ENCODE peak calls at places on chromosomes 6 and 20, in six cellular contexts. One of them, this sample, is unnamed. For H3K9me3, the result is how much of the 10 kb centered on the place peaks cover.

GRCh38 chr20:2336471-2336870 is 40.7 kb downstream of the TGM3 start:
- DNase-seq in left lung: no peak
- DNase-seq in breast epithelium: no peak
- DNase-seq in HAP-1: no peak
- DNase-seq in tibial artery: no peak
- DNase-seq in psoas muscle: no peak
- DNase-seq in this sample: no peak

GRCh38 chr6:160129886-160130615 is 8.4 kb downstream of the SLC22A1 start:
- DNase-seq in left lung: no peak
- DNase-seq in breast epithelium: no peak
- DNase-seq in HAP-1: no peak
- DNase-seq in tibial artery: no peak
- DNase-seq in psoas muscle: no peak
- DNase-seq in this sample: no peak

GRCh38 chr6:143187173-143187908 is 126.7 kb downstream of the AIG1 start:
- DNase-seq in left lung: no peak
- DNase-seq in breast epithelium: no peak
- DNase-seq in HAP-1: no peak
- DNase-seq in tibial artery: no peak
- DNase-seq in psoas muscle: no peak
- DNase-seq in this sample: peak

GRCh38 chr20:7147220-7147601 is 379.7 kb downstream of the BMP2 start:
- DNase-seq in left lung: no peak
- DNase-seq in breast epithelium: no peak
- DNase-seq in HAP-1: no peak
- DNase-seq in tibial artery: no peak
- DNase-seq in psoas muscle: no peak
- DNase-seq in this sample: no peak

GRCh38 chr6:154766993-154767392 is 33.8 kb downstream of the SCAF8 start:
- DNase-seq in left lung: no peak
- DNase-seq in breast epithelium: no peak
- DNase-seq in HAP-1: no peak
- DNase-seq in tibial artery: no peak
- DNase-seq in psoas muscle: no peak
- DNase-seq in this sample: peak

GRCh38 chr20:44495257-44495656 is 19.6 kb downstream of the TTPAL start:
- DNase-seq in left lung: no peak
- DNase-seq in breast epithelium: no peak
- DNase-seq in HAP-1: no peak
- DNase-seq in tibial artery: no peak
- DNase-seq in psoas muscle: no peak
- DNase-seq in this sample: no peak

GRCh38 chr6:81465859-81466258 is 286.6 kb downstream of the TENT5A start:
- DNase-seq in left lung: no peak
- DNase-seq in breast epithelium: no peak
- DNase-seq in HAP-1: no peak
- DNase-seq in tibial artery: no peak
- DNase-seq in psoas muscle: no peak
- DNase-seq in this sample: no peak

GRCh38 chr20:4441871-4442270 is 279.8 kb upstream of the PRND start:
- DNase-seq in left lung: no peak
- DNase-seq in breast epithelium: no peak
- DNase-seq in HAP-1: no peak
- DNase-seq in tibial artery: no peak
- DNase-seq in psoas muscle: no peak
- DNase-seq in this sample: no peak

GRCh38 chr6:18186033-18186432 is 30.8 kb downstream of the KDM1B start:
- DNase-seq in left lung: no peak
- DNase-seq in breast epithelium: no peak
- DNase-seq in HAP-1: no peak
- DNase-seq in tibial artery: no peak
- DNase-seq in psoas muscle: no peak
- DNase-seq in this sample: no peak

GRCh38 chr6:98904096-98904495 is 43.6 kb downstream of the FBXL4 start:
- DNase-seq in left lung: no peak
- DNase-seq in breast epithelium: no peak
- DNase-seq in HAP-1: no peak
- DNase-seq in tibial artery: no peak
- DNase-seq in psoas muscle: no peak
- DNase-seq in this sample: no peak

GRCh38 chr20:35317416-35317815 is 25.2 kb upstream of the FAM83C start:
- DNase-seq in left lung: no peak
- DNase-seq in breast epithelium: no peak
- DNase-seq in HAP-1: no peak
- DNase-seq in tibial artery: no peak
- DNase-seq in psoas muscle: no peak
- DNase-seq in this sample: no peak

GRCh38 chr6:64330694-64331309 is 695.2 kb downstream of the PHF3 start:
- DNase-seq in left lung: peak
- DNase-seq in breast epithelium: peak
- DNase-seq in HAP-1: peak
- DNase-seq in tibial artery: no peak
- DNase-seq in psoas muscle: peak
- DNase-seq in this sample: peak

GRCh38 chr6:32181890-32182529 is 2.0 kb downstream of the AGER start:
- DNase-seq in left lung: no peak
- DNase-seq in breast epithelium: no peak
- DNase-seq in HAP-1: no peak
- DNase-seq in tibial artery: no peak
- DNase-seq in psoas muscle: no peak
- DNase-seq in this sample: no peak

GRCh38 chr6:30155522-30156261 is 5.3 kb downstream of the TRIM10 start:
- DNase-seq in left lung: no peak
- DNase-seq in breast epithelium: no peak
- DNase-seq in HAP-1: no peak
- DNase-seq in tibial artery: no peak
- DNase-seq in psoas muscle: no peak
- DNase-seq in this sample: no peak

GRCh38 chr6:811806-812205 is 118.9 kb upstream of the EXOC2 start:
- DNase-seq in left lung: no peak
- DNase-seq in breast epithelium: no peak
- DNase-seq in HAP-1: no peak
- DNase-seq in tibial artery: no peak
- DNase-seq in psoas muscle: no peak
- DNase-seq in this sample: no peak

GRCh38 chr20:10109621-10110020 is 74.8 kb downstream of the ANKEF1 start:
- DNase-seq in left lung: no peak
- DNase-seq in breast epithelium: no peak
- DNase-seq in HAP-1: no peak
- DNase-seq in tibial artery: no peak
- DNase-seq in psoas muscle: no peak
- DNase-seq in this sample: peak

GRCh38 chr6:7650876-7651275 is 60.9 kb downstream of the SNRNP48 start:
- DNase-seq in left lung: no peak
- DNase-seq in breast epithelium: no peak
- DNase-seq in HAP-1: no peak
- DNase-seq in tibial artery: no peak
- DNase-seq in psoas muscle: no peak
- DNase-seq in this sample: no peak

GRCh38 chr20:59147197-59147596 is 16.4 kb upstream of the ZNF831 start:
- DNase-seq in left lung: no peak
- DNase-seq in breast epithelium: no peak
- DNase-seq in HAP-1: no peak
- DNase-seq in tibial artery: no peak
- DNase-seq in psoas muscle: no peak
- DNase-seq in this sample: no peak

GRCh38 chr6:122558027-122558426 is 52.2 kb upstream of the PKIB start:
- DNase-seq in left lung: no peak
- DNase-seq in breast epithelium: no peak
- DNase-seq in HAP-1: no peak
- DNase-seq in tibial artery: no peak
- DNase-seq in psoas muscle: no peak
- DNase-seq in this sample: no peak

GRCh38 chr6:167214216-167214615 is 56.4 kb upstream of the GPR31 start:
- DNase-seq in left lung: no peak
- DNase-seq in breast epithelium: no peak
- DNase-seq in HAP-1: no peak
- DNase-seq in tibial artery: no peak
- DNase-seq in psoas muscle: no peak
- DNase-seq in this sample: no peak

GRCh38 chr6:10269814-10270472 is 144.9 kb downstream of the TFAP2A start:
- DNase-seq in left lung: no peak
- DNase-seq in breast epithelium: no peak
- DNase-seq in HAP-1: no peak
- DNase-seq in tibial artery: no peak
- DNase-seq in psoas muscle: no peak
- DNase-seq in this sample: peak

GRCh38 chr6:98636941-98637340 is 197.4 kb upstream of the POU3F2 start:
- DNase-seq in left lung: no peak
- DNase-seq in breast epithelium: no peak
- DNase-seq in HAP-1: peak
- DNase-seq in tibial artery: no peak
- DNase-seq in psoas muscle: no peak
- DNase-seq in this sample: no peak

GRCh38 chr6:43088654-43089056 is 12.5 kb downstream of the PTK7 start:
- DNase-seq in left lung: no peak
- DNase-seq in breast epithelium: no peak
- DNase-seq in HAP-1: no peak
- DNase-seq in tibial artery: no peak
- DNase-seq in psoas muscle: no peak
- DNase-seq in this sample: no peak

GRCh38 chr6:143696327-143697000 is 18.7 kb downstream of the PHACTR2 start:
- DNase-seq in left lung: no peak
- DNase-seq in breast epithelium: no peak
- DNase-seq in HAP-1: no peak
- DNase-seq in tibial artery: no peak
- DNase-seq in psoas muscle: no peak
- DNase-seq in this sample: no peak

GRCh38 chr6:142946181-142946923 is 1.4 kb upstream of the HIVEP2 start:
- DNase-seq in left lung: peak
- DNase-seq in breast epithelium: peak
- DNase-seq in HAP-1: peak
- DNase-seq in tibial artery: peak
- DNase-seq in psoas muscle: peak
- DNase-seq in this sample: peak

GRCh38 chr20:24781061-24781980 is 167.7 kb upstream of the CST7 start:
- DNase-seq in left lung: no peak
- DNase-seq in breast epithelium: peak
- DNase-seq in HAP-1: no peak
- DNase-seq in tibial artery: peak
- DNase-seq in psoas muscle: peak
- DNase-seq in this sample: peak

GRCh38 chr6:143999406-143999805 is 8.7 kb downstream of the PLAGL1 start:
- DNase-seq in left lung: no peak
- DNase-seq in breast epithelium: no peak
- DNase-seq in HAP-1: no peak
- DNase-seq in tibial artery: no peak
- DNase-seq in psoas muscle: no peak
- DNase-seq in this sample: no peak

GRCh38 chr6:66675906-66676305 is 968.9 kb upstream of the EYS start:
- DNase-seq in left lung: no peak
- DNase-seq in breast epithelium: no peak
- DNase-seq in HAP-1: peak
- DNase-seq in tibial artery: no peak
- DNase-seq in psoas muscle: no peak
- DNase-seq in this sample: no peak

GRCh38 chr6:104527311-104527710 is 332.4 kb downstream of the HACE1 start:
- DNase-seq in left lung: no peak
- DNase-seq in breast epithelium: no peak
- DNase-seq in HAP-1: no peak
- DNase-seq in tibial artery: no peak
- DNase-seq in psoas muscle: no peak
- DNase-seq in this sample: no peak

GRCh38 chr20:11755071-11755881 is 162.4 kb upstream of the BTBD3 start:
- DNase-seq in left lung: no peak
- DNase-seq in breast epithelium: no peak
- DNase-seq in HAP-1: peak
- DNase-seq in tibial artery: no peak
- DNase-seq in psoas muscle: no peak
- DNase-seq in this sample: peak

GRCh38 chr6:169991913-169992312 is 240.5 kb downstream of the ERMARD start:
- DNase-seq in left lung: no peak
- DNase-seq in breast epithelium: no peak
- DNase-seq in HAP-1: no peak
- DNase-seq in tibial artery: no peak
- DNase-seq in psoas muscle: no peak
- DNase-seq in this sample: no peak
- H3K9me3 ChIP-seq in left lung: under half
- H3K9me3 ChIP-seq in breast epithelium: under half
- H3K9me3 ChIP-seq in HAP-1: under half
- H3K9me3 ChIP-seq in tibial artery: under half
- H3K9me3 ChIP-seq in psoas muscle: under half
- H3K9me3 ChIP-seq in this sample: under half

GRCh38 chr6:107402533-107402932 is 56.8 kb downstream of the PDSS2 start:
- DNase-seq in left lung: no peak
- DNase-seq in breast epithelium: no peak
- DNase-seq in HAP-1: no peak
- DNase-seq in tibial artery: no peak
- DNase-seq in psoas muscle: no peak
- DNase-seq in this sample: no peak
- H3K9me3 ChIP-seq in left lung: under half
- H3K9me3 ChIP-seq in breast epithelium: under half
- H3K9me3 ChIP-seq in HAP-1: under half
- H3K9me3 ChIP-seq in tibial artery: under half
- H3K9me3 ChIP-seq in psoas muscle: under half
- H3K9me3 ChIP-seq in this sample: under half

DNA sequence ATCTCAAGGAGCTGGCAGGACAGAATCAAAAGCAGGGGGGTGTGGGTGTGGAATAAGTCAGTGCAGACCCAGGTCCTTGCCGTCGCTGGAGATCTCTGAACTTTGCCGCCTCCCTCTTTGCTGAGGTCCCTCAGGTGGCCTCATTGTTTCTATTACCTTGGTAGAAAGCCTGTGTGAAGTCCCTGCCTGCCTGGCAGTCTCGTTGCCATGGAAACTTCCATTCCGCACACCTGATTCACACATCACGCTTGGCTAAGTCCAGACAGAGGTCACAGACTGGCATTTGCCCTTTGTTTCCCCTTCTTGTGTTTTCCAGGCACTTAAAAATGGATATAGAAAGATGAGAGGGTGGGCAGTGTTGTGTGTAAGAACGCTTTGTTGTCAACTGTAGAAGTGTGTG is 260.6 kb downstream of the PRL start:
- DNase-seq in left lung: no peak
- DNase-seq in breast epithelium: no peak
- DNase-seq in HAP-1: no peak
- DNase-seq in tibial artery: no peak
- DNase-seq in psoas muscle: no peak
- DNase-seq in this sample: no peak
- H3K9me3 ChIP-seq in left lung: under half
- H3K9me3 ChIP-seq in breast epithelium: under half
- H3K9me3 ChIP-seq in HAP-1: under half
- H3K9me3 ChIP-seq in tibial artery: under half
- H3K9me3 ChIP-seq in psoas muscle: under half
- H3K9me3 ChIP-seq in this sample: under half

GRCh38 chr6:162069995-162070394 is 657.6 kb downstream of the PRKN start:
- DNase-seq in left lung: no peak
- DNase-seq in breast epithelium: no peak
- DNase-seq in HAP-1: no peak
- DNase-seq in tibial artery: no peak
- DNase-seq in psoas muscle: no peak
- DNase-seq in this sample: no peak
- H3K9me3 ChIP-seq in left lung: under half
- H3K9me3 ChIP-seq in breast epithelium: under half
- H3K9me3 ChIP-seq in HAP-1: under half
- H3K9me3 ChIP-seq in tibial artery: under half
- H3K9me3 ChIP-seq in psoas muscle: under half
- H3K9me3 ChIP-seq in this sample: under half